ENCODE peak calls at places on chromosomes 12 and 14, in four cellular contexts. J is spleen, M is BJ, Q is Panc1. H is an unnamed sample.

GRCh38 chr12:102573237-102573636 is 92.9 kb upstream of the IGF1 start:
- DNase-seq in Q (no peak), M (no peak), J (no peak), H (no peak)

GRCh38 chr12:51082561-51083139 is 746 bp downstream of the CSRNP2 start:
- DNase-seq in J (no peak), M (no peak), Q (no peak), H (no peak)

GRCh38 chr14:77607741-77608302 is 8.6 kb downstream of the SPTLC2 start:
- DNase-seq in M (no peak), Q (no peak), J (no peak), H (no peak)

GRCh38 chr12:122052285-122052684 is 26.3 kb upstream of the MLXIP start:
- DNase-seq in J (no peak), Q (no peak), M (no peak), H (no peak)

GRCh38 chr14:73208390-73208789 is 28.9 kb upstream of the PAPLN start:
- DNase-seq in Q (no peak), J (no peak), M (no peak), H (no peak)

GRCh38 chr12:70920891-70921290 is 353 bp upstream of the PTPRR start:
- DNase-seq in Q (no peak), M (no peak), J (no peak), H (no peak)

GRCh38 chr12:108596854-108597558 is 878 bp downstream of the TMEM119 start:
- DNase-seq in M (no peak), Q (no peak), J (no peak), H (no peak)

GRCh38 chr12:129900306-129900705 is 3.5 kb downstream of the TMEM132D start:
- DNase-seq in Q (no peak), J (no peak), M (no peak), H (no peak)

GRCh38 chr14:39426605-39427004 is 5.6 kb downstream of the FBXO33 start:
- DNase-seq in M (no peak), Q (peak), J (no peak), H (no peak)
- TF ChIP-seq CTCF in M (peak), Q (peak), J (no peak), H (no peak)

GRCh38 chr12:69348162-69348938 is at the start of gene LYZ:
- DNase-seq in J (no peak), Q (no peak), M (no peak), H (peak)
- TF ChIP-seq CTCF in J (no peak), Q (no peak), M (no peak), H (no peak)

GRCh38 chr14:61080591-61081010 is 99.6 kb downstream of the SLC38A6 start:
- DNase-seq in J (no peak), M (peak), Q (no peak), H (no peak)
- TF ChIP-seq CTCF in J (no peak), M (peak), Q (no peak), H (no peak)

GRCh38 chr12:111251099-111251498 is 117.8 kb downstream of the PHETA1 start:
- DNase-seq in M (no peak), Q (no peak), J (no peak), H (no peak)
- TF ChIP-seq CTCF in M (no peak), Q (no peak), J (no peak), H (no peak)

DNA sequence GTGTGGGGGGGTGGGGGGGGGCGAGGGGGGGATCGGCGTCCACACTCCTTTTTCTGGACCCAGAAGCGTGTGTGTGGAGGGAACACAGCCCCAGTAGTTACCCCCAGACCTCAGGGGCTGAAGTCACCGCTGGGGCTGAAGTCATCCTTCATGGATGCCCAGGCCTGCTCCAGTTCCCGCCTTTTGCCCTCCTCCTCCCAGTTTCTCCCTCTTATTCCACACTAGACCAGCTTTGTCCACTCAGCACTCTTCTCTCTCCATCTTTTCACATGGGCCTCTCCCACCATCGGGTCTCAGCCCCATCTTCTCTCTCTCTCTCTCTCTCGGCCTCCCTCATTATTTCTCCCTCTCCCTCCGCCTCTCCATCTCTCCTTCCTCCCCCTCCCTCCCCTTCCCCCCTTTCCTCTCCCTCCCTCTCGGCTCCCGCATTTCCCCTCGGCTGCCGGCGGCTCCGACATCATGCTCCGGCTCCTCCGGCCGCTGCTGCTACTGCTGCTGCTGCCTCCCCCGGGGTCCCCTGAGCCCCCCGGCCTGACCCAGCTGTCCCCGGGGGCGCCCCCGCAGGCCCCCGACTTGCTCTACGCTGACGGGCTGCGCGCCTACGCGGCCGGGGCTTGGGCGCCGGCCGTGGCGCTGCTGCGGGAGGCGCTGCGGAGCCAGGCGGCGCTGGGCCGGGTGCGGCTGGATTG is at the start of gene P3H3:
- DNase-seq in Q (no peak), M (no peak), J (no peak), H (peak)
- TF ChIP-seq CTCF in Q (peak), M (no peak), J (no peak), H (no peak)

GRCh38 chr12:6699259-6699988 is 1.2 kb downstream of the PIANP start:
- DNase-seq in M (no peak), Q (no peak), J (no peak), H (no peak)

GRCh38 chr12:6701078-6701768 is 608 bp upstream of the PIANP start:
- DNase-seq in Q (no peak), M (no peak), J (peak), H (no peak)

GRCh38 chr12:6698352-6699046 is 2.1 kb downstream of the PIANP start:
- DNase-seq in Q (no peak), J (no peak), M (no peak), H (no peak)

GRCh38 chr12:6700646-6701051 is at the start of gene PIANP:
- DNase-seq in M (no peak), Q (no peak), J (peak), H (no peak)

DNA sequence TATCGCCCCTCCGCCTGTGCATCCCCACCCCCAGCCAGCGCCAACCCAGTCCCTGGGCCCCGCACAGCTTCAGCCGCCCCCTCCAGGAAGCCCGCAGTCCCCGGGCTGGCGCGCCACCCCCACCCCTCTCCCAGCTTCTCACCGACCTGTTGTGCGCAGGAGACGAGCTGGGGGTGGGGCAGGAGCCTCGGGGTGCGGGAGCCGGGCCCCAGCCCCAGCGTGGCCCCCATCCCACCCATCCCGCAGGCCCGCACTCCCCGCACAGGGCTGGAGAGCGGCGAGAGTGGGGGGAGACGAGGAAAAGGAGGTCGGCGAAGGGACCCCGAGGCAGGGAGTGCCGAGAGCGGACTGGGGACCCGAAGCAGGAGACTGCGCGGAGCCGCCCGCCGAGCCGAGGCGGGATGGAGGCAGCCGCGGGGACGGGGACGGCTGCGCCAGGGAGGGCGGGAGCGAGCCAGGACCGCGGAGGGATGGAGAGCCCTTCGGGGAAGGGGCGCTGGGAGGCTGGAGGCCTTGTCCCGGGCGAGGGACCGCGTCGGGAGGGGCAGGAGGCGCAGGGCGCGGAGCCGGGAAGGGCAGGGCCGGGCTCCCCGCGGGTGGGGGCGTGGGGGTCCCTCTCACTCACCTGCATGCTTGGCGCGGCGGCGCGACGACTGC is 498 bp downstream of the PIANP start:
- DNase-seq in Q (no peak), J (peak), M (no peak), H (no peak)
- TF ChIP-seq CTCF in Q (no peak), J (no peak), M (no peak), H (no peak)

GRCh38 chr12:20196767-20197166 is 171.6 kb upstream of the PDE3A start:
- DNase-seq in J (no peak), M (no peak), Q (no peak), H (no peak)

GRCh38 chr12:20199780-20200179 is 168.6 kb upstream of the PDE3A start:
- DNase-seq in M (no peak), Q (no peak), J (no peak), H (no peak)

GRCh38 chr12:20189767-20190166 is 178.6 kb upstream of the PDE3A start:
- DNase-seq in Q (no peak), M (no peak), J (no peak), H (no peak)

GRCh38 chr12:20188930-20189653 is 179.2 kb upstream of the PDE3A start:
- DNase-seq in Q (no peak), M (no peak), J (no peak), H (no peak)

GRCh38 chr12:20194171-20194570 is 174.2 kb upstream of the PDE3A start:
- DNase-seq in Q (no peak), M (no peak), J (no peak), H (no peak)
- TF ChIP-seq CTCF in Q (no peak), M (peak), J (no peak), H (no peak)

GRCh38 chr14:98010791-98011190 is 1213.6 kb downstream of the VRK1 start:
- DNase-seq in J (no peak), M (no peak), Q (no peak), H (no peak)
- TF ChIP-seq CTCF in J (no peak), M (no peak), Q (no peak), H (no peak)

H was measured in CD14-positive monocyte.